ENCODE peak calls at places on chromosomes 12 and 14, in seven cellular contexts. D, R, Q, P, L, B and X are unnamed samples.

GRCh38 chr14:105891221-105891602 is 364.8 kb downstream of the TMEM121 start:
- DNase-seq in R (peak), D (no peak), L (no peak), B (no peak), Q (no peak), P (no peak), X (no peak)

GRCh38 chr12:42315108-42315507 is 10.8 kb downstream of the ZCRB1 start:
- DNase-seq in B (no peak), R (no peak), D (no peak), L (no peak), P (no peak), Q (no peak), X (no peak)

GRCh38 chr12:94140556-94140955 is 7.8 kb upstream of the PLXNC1 start:
- DNase-seq in Q (no peak), L (peak), B (no peak), D (no peak), R (peak), P (peak), X (peak)

GRCh38 chr14:93034671-93034994 is 81.1 kb downstream of the ITPK1 start:
- DNase-seq in L (no peak), D (no peak), Q (no peak), R (no peak), B (no peak), P (no peak), X (no peak)

GRCh38 chr12:96204381-96204780 is 10.2 kb downstream of the ELK3 start:
- DNase-seq in D (no peak), P (no peak), R (no peak), Q (no peak), L (no peak), B (no peak), X (no peak)

GRCh38 chr14:41605550-41606248 is 977 bp upstream of the LRFN5 start:
- DNase-seq in P (no peak), Q (no peak), L (peak), R (no peak), B (no peak), D (peak), X (peak)

GRCh38 chr14:74682169-74682952 is 30.5 kb downstream of the AREL1 start:
- DNase-seq in Q (no peak), R (no peak), P (no peak), B (no peak), D (no peak), L (no peak), X (no peak)

GRCh38 chr12:131105736-131106356 is 152.1 kb downstream of the ADGRD1 start:
- DNase-seq in Q (no peak), P (no peak), B (no peak), L (no peak), R (no peak), D (no peak), X (no peak)

GRCh38 chr12:117818400-117818799 is 150.4 kb downstream of the KSR2 start:
- DNase-seq in B (no peak), R (no peak), L (no peak), P (peak), Q (no peak), D (no peak), X (no peak)

GRCh38 chr12:112538740-112539139 is 120.0 kb downstream of the PTPN11 start:
- DNase-seq in P (no peak), B (no peak), R (no peak), D (no peak), L (no peak), Q (no peak), X (no peak)

GRCh38 chr14:22122227-22123187 is 448.9 kb upstream of the OR4E1 start:
- DNase-seq in B (no peak), P (peak), L (peak), Q (no peak), D (no peak), R (no peak), X (peak)

GRCh38 chr12:71840226-71840847 is 778 bp downstream of the TBC1D15 start:
- DNase-seq in B (peak), L (peak), D (peak), P (peak), R (no peak), Q (no peak), X (no peak)

GRCh38 chr12:48936379-48936979 is 11.2 kb upstream of the FKBP11 start:
- DNase-seq in Q (no peak), L (peak), B (peak), P (peak), R (peak), D (peak), X (peak)

DNA sequence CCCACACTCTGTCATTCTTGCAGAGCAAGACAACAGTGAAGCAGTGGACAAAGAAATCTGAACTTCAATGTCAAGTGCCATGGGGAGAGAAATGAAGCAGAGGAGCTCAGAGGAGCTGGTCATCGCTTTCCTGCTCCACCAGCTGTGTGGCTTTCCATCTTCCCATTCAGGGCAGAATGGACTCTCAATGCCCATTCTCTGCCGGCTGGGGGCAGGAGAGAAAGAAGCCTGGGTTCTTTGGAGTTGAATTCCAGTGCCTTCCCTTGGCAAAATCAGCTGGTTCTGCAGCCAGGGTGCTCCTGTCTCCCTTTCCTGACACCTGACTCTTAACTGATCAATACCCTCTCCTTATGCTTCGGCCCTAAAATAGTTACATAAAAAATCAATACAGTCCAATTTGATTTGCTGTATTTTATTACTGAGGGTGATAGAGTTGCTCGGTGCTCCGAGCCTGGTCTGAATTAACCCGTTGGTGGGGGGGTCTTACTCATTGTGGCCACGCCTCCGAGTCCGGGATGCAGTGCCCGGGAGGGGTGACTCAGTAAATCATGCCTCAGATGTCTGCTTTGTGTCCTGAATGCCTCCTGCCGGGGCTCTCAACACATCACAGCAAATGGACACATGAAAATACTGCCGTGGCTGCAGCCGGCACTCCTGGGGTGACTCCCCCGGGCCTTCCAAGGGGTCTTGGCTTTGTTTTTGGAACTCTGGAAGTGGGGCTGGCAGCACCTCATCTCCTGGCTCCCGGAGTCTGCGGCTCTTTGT is 128.7 kb downstream of the AACS start:
- DNase-seq in B (no peak), D (peak), Q (no peak), L (peak), P (peak), R (no peak), X (peak)
- TF ChIP-seq CTCF in B (no peak), D (no peak), Q (no peak), L (no peak), P (no peak), R (no peak), X (no peak)

DNA sequence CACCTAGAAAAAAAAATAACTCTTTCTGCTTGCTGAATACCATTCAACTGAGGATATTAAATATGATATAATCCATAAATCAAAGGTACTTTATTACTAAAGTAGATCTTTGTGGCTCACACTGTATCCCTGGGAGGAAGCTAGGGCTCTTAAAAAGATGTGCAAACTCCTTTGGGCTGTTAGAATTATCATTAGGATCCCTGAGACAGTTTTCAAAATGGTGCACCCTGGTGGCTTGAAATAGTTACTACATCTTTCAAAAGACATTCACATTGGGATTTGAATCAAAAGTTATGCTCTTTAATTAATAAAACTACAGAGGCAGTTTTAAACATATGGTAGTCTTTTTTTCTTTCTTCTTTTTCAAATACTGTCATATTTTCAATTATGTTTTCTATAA is 228.5 kb upstream of the G2E3 start:
- DNase-seq in P (peak), R (no peak), L (no peak), Q (no peak), D (no peak), B (no peak), X (no peak)
- TF ChIP-seq CTCF in P (peak), R (no peak), L (peak), Q (peak), D (peak), B (peak), X (peak)

GRCh38 chr14:40417777-40418401 is 985.7 kb upstream of the FBXO33 start:
- DNase-seq in Q (no peak), L (no peak), B (no peak), P (peak), D (peak), R (peak), X (peak)
- TF ChIP-seq CTCF in Q (peak), L (no peak), B (peak), P (peak), D (peak), R (peak), X (peak)

GRCh38 chr12:15230137-15230536 is 8.9 kb upstream of the RERG start:
- DNase-seq in D (no peak), R (no peak), B (no peak), P (no peak), L (no peak), Q (no peak), X (no peak)

GRCh38 chr12:15225136-15225535 is 3.9 kb upstream of the RERG start:
- DNase-seq in Q (no peak), P (no peak), D (no peak), R (no peak), L (no peak), B (no peak), X (no peak)

GRCh38 chr12:15230751-15231150 is 9.5 kb upstream of the RERG start:
- DNase-seq in D (no peak), L (no peak), P (no peak), B (no peak), R (no peak), Q (no peak), X (no peak)

GRCh38 chr12:15231493-15231892 is 10.3 kb upstream of the RERG start:
- DNase-seq in D (no peak), R (no peak), P (no peak), L (no peak), B (no peak), Q (no peak), X (no peak)

GRCh38 chr12:15227004-15227679 is 5.9 kb upstream of the RERG start:
- DNase-seq in B (no peak), L (peak), Q (no peak), P (peak), D (peak), R (peak), X (peak)
- TF ChIP-seq CTCF in B (peak), L (peak), Q (peak), P (peak), D (peak), R (peak), X (peak)

GRCh38 chr12:21308785-21309184 is 25.9 kb downstream of the SLCO1A2 start:
- DNase-seq in D (no peak), R (no peak), L (no peak), Q (no peak), B (no peak), P (no peak), X (no peak)
- TF ChIP-seq CTCF in D (no peak), R (no peak), L (no peak), Q (no peak), B (no peak), P (no peak), X (no peak)

GRCh38 chr14:91084516-91084915 is 24.1 kb upstream of the RPS6KA5 start:
- DNase-seq in B (no peak), Q (no peak), P (no peak), L (no peak), R (no peak), D (no peak), X (no peak)
- TF ChIP-seq CTCF in B (no peak), Q (no peak), P (no peak), L (no peak), R (no peak), D (no peak), X (no peak)

GRCh38 chr12:53127169-53127568 is 23.9 kb downstream of the SOAT2 start:
- DNase-seq in Q (no peak), P (no peak), D (no peak), R (no peak), B (no peak), L (no peak), X (no peak)

GRCh38 chr12:53128780-53129747 is 25.8 kb downstream of the SOAT2 start:
- DNase-seq in D (no peak), B (no peak), P (no peak), Q (no peak), L (no peak), R (no peak), X (no peak)

GRCh38 chr12:53133722-53134121 is 30.4 kb downstream of the SOAT2 start:
- DNase-seq in L (no peak), P (no peak), D (no peak), B (no peak), R (no peak), Q (no peak), X (no peak)

DNA sequence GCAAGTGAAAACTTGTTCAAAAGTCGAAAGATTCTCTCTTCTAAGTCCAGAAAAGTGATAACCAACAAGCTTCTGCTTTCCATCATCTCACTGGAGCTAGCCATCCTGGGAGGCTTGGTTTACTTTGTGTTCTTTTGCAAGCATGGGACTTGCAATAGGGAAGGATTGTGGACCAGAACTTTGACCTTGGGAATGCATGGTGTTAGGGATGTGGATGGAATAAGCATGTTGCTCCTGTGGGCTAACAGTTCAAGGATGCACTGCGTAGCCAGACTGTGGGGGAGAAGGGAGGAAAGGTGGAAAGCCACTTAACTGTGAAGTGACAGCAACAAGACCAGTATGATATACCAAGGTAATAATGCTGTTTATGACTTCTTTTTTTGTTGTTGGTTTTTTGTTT is 28.6 kb downstream of the SOAT2 start:
- DNase-seq in R (no peak), B (no peak), P (no peak), L (no peak), D (no peak), Q (no peak), X (no peak)
- TF ChIP-seq CTCF in R (no peak), B (no peak), P (no peak), L (no peak), D (no peak), Q (no peak), X (no peak)

GRCh38 chr14:60861545-60862147 is 119.2 kb downstream of the TRMT5 start:
- DNase-seq in D (no peak), R (no peak), L (no peak), Q (no peak), B (no peak), P (no peak), X (no peak)

GRCh38 chr14:60862283-60862682 is 118.6 kb downstream of the TRMT5 start:
- DNase-seq in P (peak), D (no peak), B (peak), R (peak), Q (no peak), L (no peak), X (no peak)

GRCh38 chr14:60863251-60863650 is 117.6 kb downstream of the TRMT5 start:
- DNase-seq in P (no peak), Q (no peak), B (no peak), D (no peak), L (no peak), R (no peak), X (no peak)

GRCh38 chr14:60865378-60866127 is 115.3 kb downstream of the TRMT5 start:
- DNase-seq in R (no peak), L (no peak), Q (no peak), B (no peak), D (no peak), P (no peak), X (no peak)

GRCh38 chr14:60867503-60868172 is 113.2 kb downstream of the TRMT5 start:
- DNase-seq in R (no peak), L (peak), P (peak), Q (no peak), B (no peak), D (peak), X (no peak)
- TF ChIP-seq CTCF in R (no peak), L (no peak), P (no peak), Q (no peak), B (no peak), D (no peak), X (no peak)